ENCODE peak calls at places on chromosomes 1 and 21, in nine cellular contexts. One of them, this sample, is unnamed.

GRCh38 chr1:243440406-243440805 is 184.6 kb downstream of the SDCCAG8 start:
- DNase-seq in myocyte: no peak
- DNase-seq in NCI-H2081: peak; percentile 14
- DNase-seq in activated T-helper 1 cell treated with anti-CD3 and anti-CD28 coated beads, Interleukin-2, amount 50 U/mL, for 16 hours: no peak
- DNase-seq in activated CD4-positive, alpha-beta T cell treated with anti-CD3 and anti-CD28 coated beads, Interleukin-2, amount 10 ng/mL, durations not matched to agents 7 days and 5 days: no peak
- DNase-seq in RWPE1: no peak
- DNase-seq in activated T-helper 2 cell treated with anti-CD3 and anti-CD28 coated beads, Interferon-gamma antibody, Interleukin-2, Interleukin-4, amounts not matched to agents 10 μg/mL and 5 μg/mL and 100 μg/mL, durations not matched to agents 14 hours and 24 hours and 36 hours: no peak
- DNase-seq in heart right ventricle: no peak
- DNase-seq in T47D: no peak
- DNase-seq in this sample: no peak

GRCh38 chr1:54606990-54607325 is 16.4 kb downstream of the FAM151A start:
- DNase-seq in myocyte: no peak
- DNase-seq in NCI-H2081: no peak
- DNase-seq in activated T-helper 1 cell treated with anti-CD3 and anti-CD28 coated beads, Interleukin-2, amount 50 U/mL, for 16 hours: no peak
- DNase-seq in activated CD4-positive, alpha-beta T cell treated with anti-CD3 and anti-CD28 coated beads, Interleukin-2, amount 10 ng/mL, durations not matched to agents 7 days and 5 days: no peak
- DNase-seq in RWPE1: no peak
- DNase-seq in activated T-helper 2 cell treated with anti-CD3 and anti-CD28 coated beads, Interferon-gamma antibody, Interleukin-2, Interleukin-4, amounts not matched to agents 10 μg/mL and 5 μg/mL and 100 μg/mL, durations not matched to agents 14 hours and 24 hours and 36 hours: no peak
- DNase-seq in heart right ventricle: no peak
- DNase-seq in T47D: no peak
- DNase-seq in this sample: no peak

GRCh38 chr1:156602557-156602993 is 1.3 kb upstream of the GPATCH4 start:
- DNase-seq in myocyte: no peak
- DNase-seq in NCI-H2081: no peak
- DNase-seq in activated T-helper 1 cell treated with anti-CD3 and anti-CD28 coated beads, Interleukin-2, amount 50 U/mL, for 16 hours: no peak
- DNase-seq in activated CD4-positive, alpha-beta T cell treated with anti-CD3 and anti-CD28 coated beads, Interleukin-2, amount 10 ng/mL, durations not matched to agents 7 days and 5 days: peak; percentile 34
- DNase-seq in RWPE1: peak; percentile 62
- DNase-seq in activated T-helper 2 cell treated with anti-CD3 and anti-CD28 coated beads, Interferon-gamma antibody, Interleukin-2, Interleukin-4, amounts not matched to agents 10 μg/mL and 5 μg/mL and 100 μg/mL, durations not matched to agents 14 hours and 24 hours and 36 hours: no peak
- DNase-seq in heart right ventricle: no peak
- DNase-seq in T47D: no peak
- DNase-seq in this sample: peak; percentile 52

GRCh38 chr1:245871881-245872280 is 635.2 kb downstream of the SMYD3 start:
- DNase-seq in myocyte: peak; percentile 36
- DNase-seq in NCI-H2081: no peak
- DNase-seq in activated T-helper 1 cell treated with anti-CD3 and anti-CD28 coated beads, Interleukin-2, amount 50 U/mL, for 16 hours: no peak
- DNase-seq in activated CD4-positive, alpha-beta T cell treated with anti-CD3 and anti-CD28 coated beads, Interleukin-2, amount 10 ng/mL, durations not matched to agents 7 days and 5 days: no peak
- DNase-seq in RWPE1: no peak
- DNase-seq in activated T-helper 2 cell treated with anti-CD3 and anti-CD28 coated beads, Interferon-gamma antibody, Interleukin-2, Interleukin-4, amounts not matched to agents 10 μg/mL and 5 μg/mL and 100 μg/mL, durations not matched to agents 14 hours and 24 hours and 36 hours: no peak
- DNase-seq in heart right ventricle: no peak
- DNase-seq in T47D: no peak
- DNase-seq in this sample: no peak

GRCh38 chr1:7427066-7427465 is 344.0 kb upstream of the VAMP3 start:
- DNase-seq in myocyte: no peak
- DNase-seq in NCI-H2081: no peak
- DNase-seq in activated T-helper 1 cell treated with anti-CD3 and anti-CD28 coated beads, Interleukin-2, amount 50 U/mL, for 16 hours: no peak
- DNase-seq in activated CD4-positive, alpha-beta T cell treated with anti-CD3 and anti-CD28 coated beads, Interleukin-2, amount 10 ng/mL, durations not matched to agents 7 days and 5 days: no peak
- DNase-seq in RWPE1: no peak
- DNase-seq in activated T-helper 2 cell treated with anti-CD3 and anti-CD28 coated beads, Interferon-gamma antibody, Interleukin-2, Interleukin-4, amounts not matched to agents 10 μg/mL and 5 μg/mL and 100 μg/mL, durations not matched to agents 14 hours and 24 hours and 36 hours: no peak
- DNase-seq in heart right ventricle: no peak
- DNase-seq in T47D: no peak
- DNase-seq in this sample: no peak

GRCh38 chr1:194297999-194298598 is 1111.7 kb upstream of the B3GALT2 start:
- DNase-seq in myocyte: no peak
- DNase-seq in NCI-H2081: no peak
- DNase-seq in activated T-helper 1 cell treated with anti-CD3 and anti-CD28 coated beads, Interleukin-2, amount 50 U/mL, for 16 hours: no peak
- DNase-seq in activated CD4-positive, alpha-beta T cell treated with anti-CD3 and anti-CD28 coated beads, Interleukin-2, amount 10 ng/mL, durations not matched to agents 7 days and 5 days: no peak
- DNase-seq in RWPE1: no peak
- DNase-seq in activated T-helper 2 cell treated with anti-CD3 and anti-CD28 coated beads, Interferon-gamma antibody, Interleukin-2, Interleukin-4, amounts not matched to agents 10 μg/mL and 5 μg/mL and 100 μg/mL, durations not matched to agents 14 hours and 24 hours and 36 hours: no peak
- DNase-seq in heart right ventricle: no peak
- DNase-seq in T47D: no peak
- DNase-seq in this sample: no peak

GRCh38 chr1:223390618-223391017 is 2.6 kb upstream of the CCDC185 start:
- DNase-seq in myocyte: no peak
- DNase-seq in NCI-H2081: no peak
- DNase-seq in activated T-helper 1 cell treated with anti-CD3 and anti-CD28 coated beads, Interleukin-2, amount 50 U/mL, for 16 hours: no peak
- DNase-seq in activated CD4-positive, alpha-beta T cell treated with anti-CD3 and anti-CD28 coated beads, Interleukin-2, amount 10 ng/mL, durations not matched to agents 7 days and 5 days: no peak
- DNase-seq in RWPE1: no peak
- DNase-seq in activated T-helper 2 cell treated with anti-CD3 and anti-CD28 coated beads, Interferon-gamma antibody, Interleukin-2, Interleukin-4, amounts not matched to agents 10 μg/mL and 5 μg/mL and 100 μg/mL, durations not matched to agents 14 hours and 24 hours and 36 hours: no peak
- DNase-seq in heart right ventricle: no peak
- DNase-seq in T47D: no peak
- DNase-seq in this sample: no peak

GRCh38 chr1:224151117-224151516 is 31.9 kb upstream of the DEGS1 start:
- DNase-seq in myocyte: no peak
- DNase-seq in NCI-H2081: no peak
- DNase-seq in activated T-helper 1 cell treated with anti-CD3 and anti-CD28 coated beads, Interleukin-2, amount 50 U/mL, for 16 hours: no peak
- DNase-seq in activated CD4-positive, alpha-beta T cell treated with anti-CD3 and anti-CD28 coated beads, Interleukin-2, amount 10 ng/mL, durations not matched to agents 7 days and 5 days: no peak
- DNase-seq in RWPE1: no peak
- DNase-seq in activated T-helper 2 cell treated with anti-CD3 and anti-CD28 coated beads, Interferon-gamma antibody, Interleukin-2, Interleukin-4, amounts not matched to agents 10 μg/mL and 5 μg/mL and 100 μg/mL, durations not matched to agents 14 hours and 24 hours and 36 hours: no peak
- DNase-seq in heart right ventricle: no peak
- DNase-seq in T47D: no peak
- DNase-seq in this sample: no peak

GRCh38 chr1:41483960-41484844 is at the start of gene EDN2:
- DNase-seq in myocyte: no peak
- DNase-seq in NCI-H2081: peak; percentile 83
- DNase-seq in activated T-helper 1 cell treated with anti-CD3 and anti-CD28 coated beads, Interleukin-2, amount 50 U/mL, for 16 hours: no peak
- DNase-seq in activated CD4-positive, alpha-beta T cell treated with anti-CD3 and anti-CD28 coated beads, Interleukin-2, amount 10 ng/mL, durations not matched to agents 7 days and 5 days: no peak
- DNase-seq in RWPE1: peak; percentile 75
- DNase-seq in activated T-helper 2 cell treated with anti-CD3 and anti-CD28 coated beads, Interferon-gamma antibody, Interleukin-2, Interleukin-4, amounts not matched to agents 10 μg/mL and 5 μg/mL and 100 μg/mL, durations not matched to agents 14 hours and 24 hours and 36 hours: no peak
- DNase-seq in heart right ventricle: peak; percentile 54
- DNase-seq in T47D: no peak
- DNase-seq in this sample: no peak

GRCh38 chr1:97581614-97582051 is 339.2 kb downstream of the DPYD start:
- DNase-seq in myocyte: peak; percentile 11
- DNase-seq in NCI-H2081: no peak
- DNase-seq in activated T-helper 1 cell treated with anti-CD3 and anti-CD28 coated beads, Interleukin-2, amount 50 U/mL, for 16 hours: no peak
- DNase-seq in activated CD4-positive, alpha-beta T cell treated with anti-CD3 and anti-CD28 coated beads, Interleukin-2, amount 10 ng/mL, durations not matched to agents 7 days and 5 days: no peak
- DNase-seq in RWPE1: no peak
- DNase-seq in activated T-helper 2 cell treated with anti-CD3 and anti-CD28 coated beads, Interferon-gamma antibody, Interleukin-2, Interleukin-4, amounts not matched to agents 10 μg/mL and 5 μg/mL and 100 μg/mL, durations not matched to agents 14 hours and 24 hours and 36 hours: no peak
- DNase-seq in heart right ventricle: no peak
- DNase-seq in T47D: no peak
- DNase-seq in this sample: no peak

GRCh38 chr21:46295996-46296752 is 10.0 kb downstream of the YBEY start:
- DNase-seq in myocyte: peak; percentile 97
- DNase-seq in NCI-H2081: no peak
- DNase-seq in activated T-helper 1 cell treated with anti-CD3 and anti-CD28 coated beads, Interleukin-2, amount 50 U/mL, for 16 hours: peak; percentile 15
- DNase-seq in activated CD4-positive, alpha-beta T cell treated with anti-CD3 and anti-CD28 coated beads, Interleukin-2, amount 10 ng/mL, durations not matched to agents 7 days and 5 days: peak; percentile 47
- DNase-seq in RWPE1: no peak
- DNase-seq in activated T-helper 2 cell treated with anti-CD3 and anti-CD28 coated beads, Interferon-gamma antibody, Interleukin-2, Interleukin-4, amounts not matched to agents 10 μg/mL and 5 μg/mL and 100 μg/mL, durations not matched to agents 14 hours and 24 hours and 36 hours: peak; percentile 64
- DNase-seq in heart right ventricle: peak; percentile 92
- DNase-seq in T47D: no peak
- DNase-seq in this sample: peak; percentile 94

This sample was measured in NB4.